ENCODE peak calls at places on chromosomes 7 and 10, in nine cellular contexts. C, K, O, T, M, U, S, H and J are unnamed samples.

GRCh38 chr7:57398548-57398947 is 51.4 kb upstream of the ZNF716 start:
- DNase-seq in C (no peak), K (no peak), O (no peak), T (no peak), M (no peak), U (no peak), S (no peak), H (no peak), J (no peak)

GRCh38 chr10:123134915-123135414 is 805 bp upstream of the HMX3 start:
- DNase-seq in C (no peak), K (peak; percentile 68), O (no peak), T (peak; percentile 44), M (no peak), U (no peak), S (peak; percentile 22), H (no peak), J (peak; percentile 50)

GRCh38 chr10:7583626-7584025 is 83.1 kb downstream of the ITIH5 start:
- DNase-seq in C (peak; percentile 28), K (no peak), O (no peak), T (no peak), M (no peak), U (no peak), S (no peak), H (no peak), J (no peak)

GRCh38 chr10:36018996-36019395 is 376.9 kb upstream of the FZD8 start:
- DNase-seq in C (no peak), K (no peak), O (no peak), T (no peak), M (no peak), U (no peak), S (no peak), H (no peak), J (no peak)

GRCh38 chr10:76881477-76882220 is 756.0 kb downstream of the KCNMA1 start:
- DNase-seq in C (no peak), K (no peak), O (no peak), T (no peak), M (no peak), U (peak; percentile 12), S (no peak), H (no peak), J (peak; percentile 21)

GRCh38 chr10:130992802-130993523 is 318.6 kb downstream of the TCERG1L start:
- DNase-seq in C (no peak), K (no peak), O (no peak), T (no peak), M (no peak), U (no peak), S (no peak), H (no peak), J (no peak)

GRCh38 chr7:122974229-122974628 is 21.3 kb downstream of the TAS2R16 start:
- DNase-seq in C (no peak), K (no peak), O (no peak), T (no peak), M (no peak), U (no peak), S (no peak), H (no peak), J (no peak)

GRCh38 chr10:110487411-110488123 is 10.1 kb upstream of the DUSP5 start:
- DNase-seq in C (no peak), K (no peak), O (no peak), T (peak; percentile 21), M (no peak), U (peak; percentile 44), S (no peak), H (no peak), J (no peak)

GRCh38 chr7:6641305-6642035 is 4.4 kb downstream of the ZNF316 start:
- DNase-seq in C (no peak), K (no peak), O (no peak), T (no peak), M (no peak), U (no peak), S (no peak), H (no peak), J (no peak)

GRCh38 chr10:15237351-15237750 is 68.9 kb upstream of the NMT2 start:
- DNase-seq in C (no peak), K (no peak), O (peak; percentile 74), T (no peak), M (no peak), U (peak; percentile 51), S (no peak), H (no peak), J (no peak)

GRCh38 chr10:113639966-113640365 is 23.9 kb downstream of the NRAP start:
- DNase-seq in C (no peak), K (no peak), O (no peak), T (no peak), M (no peak), U (no peak), S (no peak), H (no peak), J (no peak)

GRCh38 chr10:78458983-78459638 is 425.4 kb downstream of the RPS24 start:
- DNase-seq in C (no peak), K (no peak), O (peak; percentile 73), T (no peak), M (no peak), U (peak; percentile 81), S (no peak), H (no peak), J (no peak)

GRCh38 chr10:84008878-84009277 is 130.4 kb upstream of the GHITM start:
- DNase-seq in C (no peak), K (peak; percentile 60), O (peak; percentile 14), T (peak; percentile 47), M (peak; percentile 46), U (no peak), S (peak; percentile 67), H (peak; percentile 63), J (peak; percentile 50)

GRCh38 chr7:30116771-30117170 is 18.0 kb upstream of the MTURN start:
- DNase-seq in C (peak; percentile 81), K (no peak), O (peak; percentile 57), T (no peak), M (no peak), U (no peak), S (no peak), H (no peak), J (no peak)

GRCh38 chr7:91194841-91195240 is 69.4 kb upstream of the FZD1 start:
- DNase-seq in C (no peak), K (no peak), O (no peak), T (no peak), M (no peak), U (no peak), S (peak; percentile 64), H (no peak), J (no peak)

GRCh38 chr10:34081948-34082347 is 733.1 kb downstream of the PARD3 start:
- DNase-seq in C (no peak), K (no peak), O (no peak), T (no peak), M (no peak), U (no peak), S (peak; percentile 14), H (no peak), J (no peak)
- TF ChIP-seq CTCF in C (no peak), K (no peak), O (no peak), T (no peak), M (no peak), U (no peak), S (peak; percentile 31), H (no peak), J (no peak)

DNA sequence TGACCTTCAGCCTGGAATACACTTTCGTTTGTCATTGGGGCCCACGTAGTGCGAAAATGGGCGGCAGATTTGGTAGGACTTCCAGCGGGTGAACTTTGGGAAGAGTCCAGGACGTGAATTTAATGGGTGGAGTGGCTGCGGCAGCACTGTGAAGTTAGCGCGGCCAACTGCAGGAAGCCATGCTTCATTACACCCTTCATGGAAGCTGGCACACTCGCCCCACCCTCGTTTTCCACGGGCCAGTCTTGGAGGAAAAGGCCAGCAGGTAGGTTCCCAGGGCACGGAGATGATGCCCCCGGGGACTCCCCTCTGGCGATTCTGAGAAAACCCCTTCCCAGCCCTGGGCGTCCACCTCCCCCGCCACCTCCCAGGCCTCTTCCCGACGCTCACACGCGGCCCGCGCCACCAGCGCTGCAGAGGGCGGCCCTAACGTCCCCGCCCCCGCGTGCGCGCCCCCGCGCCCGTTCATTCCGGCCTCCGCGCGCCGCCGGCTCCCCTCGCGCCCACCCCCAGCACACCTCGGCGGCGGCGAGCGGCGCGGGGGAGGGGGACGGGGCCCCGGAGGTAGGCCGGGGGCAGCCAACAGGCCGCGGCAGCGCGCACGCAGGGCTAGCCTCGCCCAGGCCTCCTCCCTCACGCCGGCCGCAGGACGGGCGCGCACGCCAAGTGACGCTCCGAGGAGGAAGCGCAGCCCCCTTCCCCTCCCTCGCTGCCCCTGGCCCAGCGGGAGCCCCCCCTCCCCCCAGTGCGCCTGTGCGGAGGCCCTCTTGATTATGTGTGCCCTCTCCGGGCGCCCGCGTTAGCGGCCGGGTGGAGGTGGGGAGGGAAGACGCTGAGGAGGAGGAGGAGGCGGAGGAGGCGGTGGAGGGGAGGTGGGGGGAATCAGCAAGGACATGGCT is at the start of gene MLLT10:
- DNase-seq in C (peak; percentile 96), K (peak; percentile 98), O (peak; percentile 99), T (peak; percentile 93), M (peak; percentile 88), U (peak; percentile 75), S (peak; percentile 99), H (peak; percentile 93), J (peak; percentile 93)
- TF ChIP-seq CTCF in C (peak; percentile 58), K (no peak), O (peak; percentile 32), T (no peak), M (no peak), U (peak; percentile 37), S (peak; percentile 18), H (peak; percentile 27), J (no peak)

GRCh38 chr7:158495780-158496179 is 91.8 kb downstream of the PTPRN2 start:
- DNase-seq in C (no peak), K (peak; percentile 56), O (peak; percentile 9), T (peak; percentile 51), M (no peak), U (peak; percentile 3), S (peak; percentile 80), H (peak; percentile 36), J (peak; percentile 39)
- TF ChIP-seq CTCF in C (no peak), K (no peak), O (peak; percentile 5), T (no peak), M (no peak), U (no peak), S (peak; percentile 53), H (peak; percentile 23), J (peak; percentile 45)

GRCh38 chr10:55631071-55631654 is 729.9 kb downstream of the ZWINT start:
- DNase-seq in C (no peak), K (peak; percentile 39), O (peak; percentile 23), T (peak; percentile 88), M (peak; percentile 41), U (peak; percentile 8), S (peak; percentile 93), H (peak; percentile 39), J (peak; percentile 64)
- TF ChIP-seq CTCF in C (no peak), K (peak; percentile 51), O (peak; percentile 36), T (peak; percentile 88), M (peak; percentile 40), U (peak; percentile 86), S (peak; percentile 79), H (peak; percentile 43), J (peak; percentile 27)